ENCODE peak calls at places on chromosome 5, in seven cellular contexts. G is SK-N-SH, F is K562, I is H1, R is GM12878, A is HepG2, H is GM12892. X is an unnamed sample.

GRCh38 chr5:34891981-34892380 is 23.3 kb downstream of the RAD1 start:
- DNase-seq in G (no peak), F (no peak), I (no peak), R (no peak), A (no peak), H (no peak), X (no peak)

GRCh38 chr5:43193171-43193951 is 1.3 kb downstream of the NIM1K start:
- DNase-seq in G (peak), F (peak), I (no peak), R (no peak), A (peak), H (peak), X (peak)

GRCh38 chr5:52657231-52657645 is 130.5 kb upstream of the ITGA1 start:
- DNase-seq in G (peak), F (peak), I (no peak), R (no peak), A (peak), H (no peak), X (no peak)

GRCh38 chr5:122156724-122157325 is 27.5 kb downstream of the ZNF474 start:
- DNase-seq in G (peak), F (peak), I (no peak), R (no peak), A (peak), H (no peak), X (no peak)

GRCh38 chr5:179763215-179763945 is 30.4 kb upstream of the LTC4S start:
- DNase-seq in G (peak), F (peak), I (no peak), R (no peak), A (peak), H (no peak), X (no peak)

GRCh38 chr5:131482556-131483088 is 152.4 kb downstream of the RAPGEF6 start:
- DNase-seq in G (no peak), F (no peak), I (no peak), R (no peak), A (no peak), H (no peak), X (no peak)

GRCh38 chr5:3896098-3896497 is 300.5 kb downstream of the IRX1 start:
- DNase-seq in G (no peak), F (no peak), I (no peak), R (no peak), A (no peak), H (no peak), X (no peak)

GRCh38 chr5:160083501-160083900 is 35.7 kb downstream of the PWWP2A start:
- DNase-seq in G (no peak), F (no peak), I (no peak), R (no peak), A (no peak), H (no peak), X (no peak)

GRCh38 chr5:38948501-38948900 is 102.7 kb downstream of the OSMR start:
- DNase-seq in G (no peak), F (no peak), I (no peak), R (no peak), A (no peak), H (no peak), X (no peak)

GRCh38 chr5:107705390-107706014 is 34.8 kb upstream of the EFNA5 start:
- DNase-seq in G (no peak), F (no peak), I (no peak), R (no peak), A (no peak), H (no peak), X (no peak)

GRCh38 chr5:154005648-154006047 is 33.1 kb downstream of the FAM114A2 start:
- DNase-seq in G (no peak), F (no peak), I (no peak), R (no peak), A (no peak), H (no peak), X (no peak)

GRCh38 chr5:171806976-171807823 is 21.6 kb downstream of the SMIM23 start:
- DNase-seq in G (no peak), F (no peak), I (no peak), R (no peak), A (no peak), H (no peak), X (no peak)

DNA sequence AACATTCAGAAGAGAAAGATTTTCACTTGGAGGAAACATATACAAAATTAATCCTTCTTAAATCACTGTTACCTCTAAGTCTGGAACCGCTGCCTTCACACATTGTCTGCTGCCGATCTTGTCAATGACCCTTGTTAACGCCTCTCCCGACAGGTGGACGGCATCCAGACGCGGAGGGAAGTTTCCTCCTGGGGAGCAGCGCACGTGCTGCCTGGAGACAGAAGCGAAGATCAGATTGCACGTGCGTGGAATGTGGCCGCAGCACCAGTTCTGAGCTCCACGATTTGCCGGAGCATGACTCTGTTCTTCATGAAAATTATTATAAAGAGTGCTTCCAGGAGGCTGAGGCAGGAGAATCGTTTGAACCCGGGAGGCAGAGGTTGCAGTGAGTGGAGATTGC is 183.6 kb upstream of the IRX4 start:
- DNase-seq in G (no peak), F (no peak), I (peak), R (no peak), A (no peak), H (no peak), X (no peak)
- TF ChIP-seq TAF1 in G (no peak), F (no peak), I (no peak), R (no peak), A (no peak), H (no peak), X (no peak)

GRCh38 chr5:54741711-54742110 is 224.2 kb downstream of the SNX18 start:
- DNase-seq in G (no peak), F (no peak), I (no peak), R (no peak), A (no peak), H (no peak), X (no peak)

GRCh38 chr5:54740141-54740540 is 222.6 kb downstream of the SNX18 start:
- DNase-seq in G (no peak), F (no peak), I (no peak), R (no peak), A (no peak), H (no peak), X (no peak)

GRCh38 chr5:54743581-54743980 is 226.0 kb downstream of the SNX18 start:
- DNase-seq in G (no peak), F (no peak), I (no peak), R (no peak), A (no peak), H (no peak), X (no peak)

GRCh38 chr5:54743997-54744788 is 226.6 kb downstream of the SNX18 start:
- DNase-seq in G (no peak), F (peak), I (peak), R (peak), A (peak), H (peak), X (peak)

DNA sequence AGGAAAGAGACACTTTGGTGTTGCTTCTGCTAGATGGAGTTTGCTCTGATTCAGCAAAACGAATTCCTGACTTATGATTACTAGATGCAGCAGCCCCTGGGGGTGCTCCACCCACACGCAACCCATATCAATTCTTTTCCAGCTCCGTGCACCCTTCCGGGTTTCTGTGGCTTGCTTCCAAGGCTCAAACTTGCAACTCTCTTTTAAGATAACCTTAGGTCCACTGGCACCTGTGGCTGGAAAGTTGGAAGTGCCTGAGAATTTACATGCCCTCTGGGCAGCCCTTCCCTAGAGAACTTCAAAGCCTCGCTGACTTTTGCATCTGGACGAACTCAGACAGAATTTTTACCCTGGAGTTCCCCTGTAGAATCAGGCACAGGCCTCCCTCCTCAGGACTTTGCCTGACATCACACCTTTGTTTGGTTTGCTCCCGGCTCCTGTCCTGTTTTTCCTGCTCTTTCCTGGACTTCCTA is 224.9 kb downstream of the SNX18 start:
- DNase-seq in G (no peak), F (peak), I (no peak), R (no peak), A (no peak), H (no peak), X (no peak)
- TF ChIP-seq TAF1 in G (no peak), F (peak), I (no peak), R (no peak), A (no peak), H (no peak), X (no peak)

DNA sequence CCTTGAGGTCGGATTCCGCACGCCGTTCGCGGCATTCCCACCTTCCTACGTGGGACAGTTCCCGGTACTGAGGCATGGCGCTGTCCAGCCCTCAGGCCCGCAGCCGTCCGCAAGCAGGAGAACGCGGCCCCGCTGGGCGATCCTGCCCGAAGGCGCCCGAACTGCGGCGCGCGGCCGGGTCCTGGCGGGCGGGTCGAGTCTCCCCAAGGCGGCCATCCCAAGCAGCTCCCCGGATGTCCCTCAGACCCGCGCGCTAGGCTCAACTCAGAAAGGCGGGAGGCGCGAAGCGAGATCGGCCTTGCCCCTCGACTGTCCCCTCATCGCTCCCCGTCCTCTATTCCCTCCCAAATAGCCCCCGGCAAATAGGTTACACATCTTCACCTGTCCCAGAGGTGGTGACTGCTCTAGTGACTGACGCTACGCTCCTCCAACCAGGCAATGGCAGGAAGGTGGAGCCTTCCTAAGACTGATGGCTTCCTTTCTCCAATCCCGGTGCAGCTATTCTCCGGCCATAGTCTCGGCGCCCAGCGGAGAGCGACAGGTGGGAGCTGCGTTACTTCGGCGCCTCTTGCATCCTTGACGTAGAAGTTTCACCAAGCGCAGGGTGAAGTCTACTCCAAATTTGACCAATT is 787 bp upstream of the ANKHD1 start:
- DNase-seq in G (peak), F (peak), I (peak), R (peak), A (peak), H (peak), X (peak)
- TF ChIP-seq TAF1 in G (peak), F (peak), I (peak), R (peak), A (peak), H (no peak), X (no peak)

GRCh38 chr5:7078901-7079300 is 317.0 kb upstream of the ADCY2 start:
- DNase-seq in G (peak), F (no peak), I (peak), R (no peak), A (no peak), H (no peak), X (no peak)
- TF ChIP-seq TAF1 in G (no peak), F (no peak), I (no peak), R (no peak), A (no peak), H (no peak), X (no peak)

GRCh38 chr5:81787843-81788242 is 36.9 kb upstream of the SSBP2 start:
- DNase-seq in G (no peak), F (no peak), I (peak), R (no peak), A (no peak), H (no peak), X (no peak)
- TF ChIP-seq TAF1 in G (no peak), F (no peak), I (no peak), R (no peak), A (no peak), H (no peak), X (no peak)